ENCODE peak calls at places on chromosomes 5 and 9, in five cellular contexts. B, C, H, X and R are unnamed samples.

GRCh38 chr9:129671065-129671464 is 5.6 kb downstream of the PRRX2 start:
- DNase-seq in B (no peak), C (no peak), H (no peak), X (no peak), R (no peak)

GRCh38 chr5:24407486-24407885 is 237.3 kb downstream of the CDH10 start:
- DNase-seq in B (no peak), C (no peak), H (no peak), X (no peak), R (no peak)

GRCh38 chr5:74199005-74199404 is 441.5 kb downstream of the ENC1 start:
- DNase-seq in B (no peak), C (no peak), H (no peak), X (no peak), R (no peak)

GRCh38 chr9:98720402-98720801 is 11.7 kb upstream of the GABBR2 start:
- DNase-seq in B (no peak), C (no peak), H (no peak), X (no peak), R (no peak)

GRCh38 chr5:98938459-98938858 is 9.7 kb upstream of the CHD1 start:
- DNase-seq in B (no peak), C (no peak), H (no peak), X (no peak), R (no peak)

GRCh38 chr9:105908069-105908468 is 213.7 kb downstream of the TMEM38B start:
- DNase-seq in B (no peak), C (no peak), H (no peak), X (no peak), R (no peak)

GRCh38 chr5:142904421-142904820 is 134.2 kb downstream of the ARHGAP26 start:
- DNase-seq in B (no peak), C (no peak), H (no peak), X (no peak), R (no peak)

GRCh38 chr5:115360036-115360685 is 63.7 kb upstream of the CCDC112 start:
- DNase-seq in B (no peak), C (no peak), H (no peak), X (no peak), R (no peak)

DNA sequence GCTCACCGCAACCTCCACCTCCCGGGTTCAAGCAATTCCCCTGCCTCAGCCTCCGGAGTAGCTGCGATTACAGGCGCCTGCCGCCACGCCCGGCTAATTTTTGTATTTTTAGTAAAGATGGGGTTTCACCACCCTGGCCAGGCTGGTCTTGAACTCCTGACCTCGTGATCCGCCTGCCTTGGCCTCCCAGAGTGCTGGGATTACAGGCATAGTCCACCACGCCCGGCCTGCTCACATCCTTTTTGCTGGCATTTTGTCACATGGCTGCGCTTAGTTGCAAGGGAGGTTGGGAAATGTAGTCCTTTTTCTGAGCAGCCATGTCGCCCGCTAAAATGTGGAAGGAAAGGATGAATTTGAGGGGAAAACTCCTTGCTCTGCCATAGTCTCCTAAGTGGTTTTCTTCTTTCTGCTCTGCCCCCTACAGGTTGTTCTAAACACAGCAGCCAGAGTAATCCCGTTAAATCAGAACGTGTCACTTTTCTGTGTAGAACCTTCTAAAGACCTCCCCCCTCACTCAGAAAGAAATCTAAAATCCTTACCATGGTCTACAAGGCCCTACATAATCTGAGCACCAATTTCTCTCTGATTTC is 57.8 kb upstream of the HSPA9 start:
- DNase-seq in B (no peak), C (peak), H (peak), X (no peak), R (peak)
- TF ChIP-seq CTCF in B (peak), C (no peak), H (peak), X (peak), R (no peak)

GRCh38 chr5:79237735-79238560 is 2.0 kb downstream of the JMY start:
- DNase-seq in B (no peak), C (no peak), H (no peak), X (no peak), R (no peak)
- H3K4me3 ChIP-seq in B (peak), C (peak), H (peak), X (peak), R (peak)

DNA sequence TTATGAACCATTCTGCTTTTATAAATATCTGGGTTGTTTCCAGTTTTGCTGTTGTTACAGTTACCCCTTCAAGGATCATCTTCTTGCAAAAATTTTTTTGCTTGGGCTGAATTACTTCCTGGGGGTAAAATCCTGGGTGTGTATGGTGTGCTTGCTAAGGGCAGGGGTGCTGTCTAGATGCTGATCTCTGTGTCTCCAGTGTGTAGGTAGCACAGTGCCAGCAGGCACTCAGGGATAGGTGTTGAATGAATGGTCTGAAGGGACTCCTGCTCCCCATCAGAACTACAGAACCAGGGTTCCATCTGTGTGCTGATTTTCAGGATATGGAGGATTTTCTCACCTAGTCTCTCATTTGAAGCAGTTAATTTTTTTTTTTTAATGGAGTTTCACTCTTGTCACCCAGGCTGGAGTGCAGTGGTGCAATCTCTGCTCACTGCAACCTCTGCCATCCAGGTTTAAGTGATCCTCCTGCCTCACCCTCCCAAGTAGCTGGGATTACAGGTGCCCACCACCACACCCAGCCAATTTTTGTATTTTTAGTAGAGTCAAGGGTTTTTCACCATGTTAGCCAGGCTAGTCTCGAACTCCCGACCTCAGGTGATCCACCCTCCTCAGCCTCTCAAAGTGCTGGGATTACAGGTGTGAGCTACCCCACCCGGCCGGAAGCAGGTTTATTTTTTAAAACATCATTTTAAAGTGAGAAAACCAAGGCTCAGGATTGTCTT is 592 bp upstream of the GARIN3 start:
- DNase-seq in B (no peak), C (no peak), H (no peak), X (no peak), R (peak)
- TF ChIP-seq CTCF in B (no peak), C (no peak), H (no peak), X (no peak), R (no peak)

DNA sequence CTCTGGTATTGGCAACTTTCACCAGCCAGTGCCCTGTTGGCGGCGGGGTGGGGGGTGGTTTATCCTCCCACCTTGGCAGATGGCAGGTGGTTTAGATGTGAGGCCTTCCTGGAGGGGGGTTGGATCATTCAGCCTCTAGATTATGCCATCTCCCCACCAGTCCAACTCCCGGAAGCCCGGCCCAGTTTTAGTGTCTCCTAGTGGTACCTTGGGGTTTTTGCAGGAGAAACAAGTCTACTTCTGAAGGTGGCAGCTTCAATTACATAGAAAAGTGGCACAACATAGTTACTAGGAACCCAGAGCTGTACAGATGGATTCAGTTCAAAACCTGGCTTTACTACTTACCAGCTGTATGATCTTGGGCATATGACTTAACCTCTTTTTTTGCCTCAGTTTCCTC is 11.3 kb downstream of the PRLR start:
- DNase-seq in B (no peak), C (no peak), H (no peak), X (no peak), R (no peak)
- H3K4me3 ChIP-seq in B (no peak), C (no peak), H (no peak), X (no peak), R (no peak)

DNA sequence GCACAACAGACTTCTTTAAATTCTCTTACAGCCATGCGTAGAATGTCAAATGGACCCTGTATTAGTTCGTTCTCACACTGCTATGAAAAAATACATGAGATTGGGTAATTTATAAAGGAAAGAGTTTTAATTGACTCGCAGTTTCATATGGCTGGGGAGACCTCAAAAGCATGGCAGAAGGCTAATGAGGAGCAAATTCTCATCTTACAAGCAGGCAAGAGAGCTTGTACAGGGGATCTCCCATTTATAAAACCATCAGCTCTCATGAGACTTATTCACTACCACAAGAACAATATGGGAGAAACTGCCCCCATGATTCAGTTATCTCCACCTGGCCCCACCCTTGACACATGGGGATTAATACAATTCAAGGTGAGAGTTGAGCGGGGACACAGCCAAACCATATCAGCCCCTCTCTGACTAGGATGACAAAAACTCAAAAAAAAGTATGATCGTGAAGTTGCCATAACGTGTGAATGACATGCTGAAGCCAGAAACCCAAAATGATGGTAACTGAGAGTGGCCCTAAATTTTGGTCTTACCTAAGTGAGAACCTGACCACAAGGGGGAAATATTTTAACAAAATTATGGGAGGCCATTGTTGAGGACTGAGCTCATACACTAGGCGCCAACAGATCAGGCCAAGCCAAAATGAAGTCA is 17.5 kb upstream of the TEX10 start:
- DNase-seq in B (no peak), C (no peak), H (no peak), X (no peak), R (no peak)
- TF ChIP-seq CTCF in B (no peak), C (no peak), H (no peak), X (no peak), R (no peak)

DNA sequence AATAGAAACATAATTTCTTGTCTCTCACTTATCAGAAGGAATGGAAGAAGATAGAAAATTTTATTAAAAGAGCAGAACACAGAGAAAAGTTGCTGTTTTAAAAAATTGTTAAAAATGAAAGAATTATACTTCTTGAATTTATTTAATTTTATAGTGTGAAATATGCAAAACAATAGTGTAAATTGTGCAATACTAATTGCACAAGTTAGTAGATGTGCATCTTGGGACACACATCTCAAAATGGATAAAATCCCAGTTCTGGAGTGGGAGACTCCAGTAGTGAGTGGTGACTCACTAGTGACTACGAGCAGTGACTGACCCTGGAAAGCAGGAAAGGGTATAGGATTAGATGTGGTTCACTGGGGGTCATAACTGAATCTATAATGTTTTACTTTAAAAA is 223.2 kb downstream of the MSX2 start:
- DNase-seq in B (no peak), C (no peak), H (no peak), X (no peak), R (no peak)
- H3K4me3 ChIP-seq in B (no peak), C (no peak), H (no peak), X (no peak), R (no peak)

GRCh38 chr9:32384364-32385134 is at the start of gene ACO1:
- DNase-seq in B (peak), C (peak), H (peak), X (peak), R (peak)
- TF ChIP-seq CTCF in B (no peak), C (no peak), H (peak), X (no peak), R (no peak)

GRCh38 chr5:52945040-52945439 is 44.1 kb upstream of the ITGA2 start:
- DNase-seq in B (no peak), C (no peak), H (no peak), X (no peak), R (no peak)
- H3K4me3 ChIP-seq in B (peak), C (peak), H (no peak), X (peak), R (no peak)

DNA sequence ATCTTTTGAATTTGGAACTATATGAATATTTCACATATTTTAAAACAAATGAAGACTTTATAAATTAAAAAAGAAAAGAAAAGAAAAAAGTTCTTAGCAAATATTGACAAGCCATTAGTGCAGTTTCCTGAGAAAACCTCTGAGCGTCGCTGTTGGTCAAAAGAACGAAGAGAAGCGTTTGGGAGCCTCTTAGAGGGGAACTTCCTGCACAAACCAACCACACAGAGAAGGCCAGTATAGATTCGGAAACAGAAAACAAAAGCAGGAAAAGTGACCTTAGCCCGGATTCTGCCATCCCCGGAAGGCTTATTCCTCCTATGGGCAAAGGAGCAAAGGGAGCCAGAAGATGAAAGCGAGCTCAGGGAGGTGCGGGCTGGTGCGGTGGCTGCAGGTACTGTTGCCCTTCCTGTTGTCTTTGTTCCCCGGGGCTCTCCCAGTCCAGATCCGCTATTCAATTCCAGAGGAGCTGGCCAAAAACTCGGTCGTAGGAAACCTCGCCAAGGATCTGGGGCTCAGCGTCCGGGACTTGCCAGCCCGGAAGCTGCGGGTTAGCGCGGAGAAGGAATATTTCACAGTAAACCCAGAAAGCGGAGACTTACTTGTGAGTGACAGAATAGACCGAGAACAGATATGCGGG is at the start of gene PCDHGB2:
- DNase-seq in B (no peak), C (no peak), H (no peak), X (no peak), R (no peak)
- TF ChIP-seq CTCF in B (no peak), C (no peak), H (no peak), X (peak), R (no peak)